ENCODE peak calls at places on chromosomes 7 and 10, in four cellular contexts. K, Z, A and C are unnamed samples.

GRCh38 chr7:77866370-77866769 is 67.8 kb downstream of the PHTF2 start:
- ATAC-seq in A (peak; percentile 19), K (no peak), Z (no peak), C (no peak)

GRCh38 chr10:91198781-91199180 is 21.7 kb upstream of the PCGF5 start:
- ATAC-seq in K (peak; percentile 82), A (no peak), Z (peak; percentile 70), C (peak; percentile 86)

GRCh38 chr7:68414631-68415425 is 1183.4 kb upstream of the AUTS2 start:
- ATAC-seq in K (no peak), A (peak; percentile 71), Z (no peak), C (no peak)

GRCh38 chr10:61903991-61904350 is 2.5 kb downstream of the ARID5B start:
- ATAC-seq in K (no peak), A (no peak), Z (no peak), C (no peak)

GRCh38 chr7:110591341-110591740 is 499.6 kb upstream of the LRRN3 start:
- ATAC-seq in Z (no peak), K (no peak), A (no peak), C (no peak)

GRCh38 chr10:72754275-72755032 is 62.5 kb downstream of the MCU start:
- ATAC-seq in K (no peak), Z (no peak), A (peak; percentile 45), C (no peak)

GRCh38 chr7:13017325-13017853 is 330.0 kb downstream of the ARL4A start:
- ATAC-seq in A (peak; percentile 96), K (no peak), Z (no peak), C (no peak)

GRCh38 chr10:3901370-3901769 is 116.4 kb upstream of the KLF6 start:
- ATAC-seq in A (no peak), K (no peak), Z (peak; percentile 2), C (no peak)

GRCh38 chr10:11746883-11747539 is 4.8 kb downstream of the ECHDC3 start:
- ATAC-seq in A (no peak), K (peak; percentile 34), Z (no peak), C (peak; percentile 6)

GRCh38 chr7:116782177-116782711 is 80.1 kb upstream of the CAPZA2 start:
- ATAC-seq in A (no peak), Z (no peak), K (no peak), C (no peak)

DNA sequence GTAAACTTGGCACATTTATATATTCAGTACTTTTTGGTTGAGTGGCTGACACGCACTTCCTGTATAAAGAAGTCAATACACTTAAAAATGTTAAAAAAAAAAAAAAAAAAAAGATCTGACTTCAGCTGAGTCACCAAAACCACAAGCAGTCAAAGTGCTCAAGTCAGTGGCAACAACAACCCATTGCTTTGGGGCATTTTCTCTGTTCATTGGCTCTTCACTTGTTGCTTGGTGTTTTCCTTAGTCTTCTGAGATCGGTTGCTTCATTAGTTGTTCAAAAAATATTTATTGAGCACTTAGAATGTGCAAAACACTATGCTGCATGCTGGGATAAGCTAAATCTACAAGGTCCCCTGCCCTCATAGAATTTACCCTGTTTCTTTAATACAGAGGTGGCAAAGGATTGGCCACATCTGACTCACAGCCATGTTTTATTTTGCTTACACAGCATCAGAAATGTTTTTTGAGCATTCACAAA is 63.7 kb downstream of the ZNRF2 start:
- ATAC-seq in A (peak; percentile 89), Z (peak; percentile 92), K (peak; percentile 87), C (no peak)
- TF ChIP-seq EP300 in A (no peak), Z (peak; percentile 56), K (no peak), C (no peak)

DNA sequence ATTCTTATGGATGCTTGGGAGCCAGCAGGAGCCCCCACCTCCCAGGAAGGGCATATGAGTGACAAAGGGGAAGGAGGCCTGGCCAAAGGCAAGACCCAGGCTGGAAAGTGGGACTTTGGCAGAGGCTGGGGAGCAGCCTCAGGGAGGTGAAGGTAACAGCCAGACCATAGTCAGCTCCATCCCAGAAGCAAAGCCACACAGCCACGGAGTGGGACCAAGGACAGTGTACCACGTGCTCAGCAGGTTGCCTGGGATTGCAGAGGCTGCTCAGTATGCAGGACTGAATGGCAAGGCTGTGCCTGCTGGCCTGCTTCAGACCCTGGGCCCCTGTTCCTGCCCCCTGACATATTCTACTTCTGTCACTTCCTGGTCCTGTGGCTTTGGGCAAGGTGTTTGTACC is 17.6 kb upstream of the GPR26 start:
- ATAC-seq in Z (no peak), K (no peak), A (no peak), C (no peak)
- H3K4me3 ChIP-seq in Z (no peak overlapping the region), K (no peak overlapping the region), A (no peak overlapping the region), C (no peak overlapping the region)

DNA sequence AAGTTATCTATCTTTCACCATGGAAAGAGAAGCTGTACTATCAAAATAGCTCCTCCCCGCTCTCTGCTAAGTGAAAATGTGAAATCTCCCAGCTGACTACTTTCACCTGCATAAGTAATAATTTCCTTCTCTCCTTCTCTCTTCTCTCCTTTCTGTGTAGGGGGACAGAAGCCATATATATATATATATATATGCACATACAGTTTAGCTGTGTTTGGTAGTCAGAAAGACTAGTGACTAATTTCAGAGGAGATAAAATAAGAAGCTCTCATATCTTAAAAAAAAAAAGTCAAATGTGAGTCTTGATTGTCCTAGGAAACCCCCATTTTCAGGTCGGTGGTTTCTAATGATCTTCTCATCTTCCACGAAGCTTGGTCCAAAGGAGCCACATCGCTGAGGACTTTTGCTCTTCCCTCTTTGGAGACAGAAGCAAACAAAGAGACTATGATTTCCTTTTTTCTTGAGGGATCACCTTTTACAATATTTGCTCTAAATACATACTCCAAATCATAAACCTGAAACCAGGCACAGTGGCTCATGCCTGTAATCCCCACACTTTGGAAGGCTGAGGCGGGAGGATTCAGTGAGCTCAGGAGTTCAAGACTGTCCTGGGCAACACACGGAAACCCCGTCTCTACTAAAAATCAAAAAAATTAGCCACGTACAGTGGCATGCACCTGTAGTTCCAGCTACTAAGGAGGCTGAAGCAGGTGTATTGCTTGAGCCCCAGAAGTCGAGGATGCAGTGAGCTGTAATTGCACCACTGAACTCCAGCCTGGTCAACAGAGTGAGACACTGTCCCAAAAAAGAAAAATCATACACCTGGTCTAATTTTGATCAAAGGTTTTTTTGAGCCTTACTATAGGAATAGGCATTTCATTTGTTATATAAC is 30.8 kb upstream of the GDI2 start:
- ATAC-seq in K (no peak), A (no peak), Z (peak; percentile 12), C (no peak)
- TF ChIP-seq EP300 in K (no peak), A (no peak), Z (no peak), C (no peak)

GRCh38 chr10:93028881-93029280 is 31.7 kb upstream of the CYP26C1 start:
- ATAC-seq in K (no peak), Z (no peak), A (peak; percentile 73), C (no peak)

GRCh38 chr10:93032809-93033137 is 27.8 kb upstream of the CYP26C1 start:
- ATAC-seq in K (no peak), Z (no peak), A (peak; percentile 49), C (no peak)

GRCh38 chr10:93034426-93034825 is 26.2 kb upstream of the CYP26C1 start:
- ATAC-seq in K (no peak), A (no peak), Z (no peak), C (no peak)

GRCh38 chr10:93030409-93030808 is 30.2 kb upstream of the CYP26C1 start:
- ATAC-seq in Z (no peak), K (no peak), A (peak; percentile 79), C (no peak)

GRCh38 chr10:93032105-93032808 is 28.3 kb upstream of the CYP26C1 start:
- ATAC-seq in Z (no peak), K (no peak), A (no peak), C (no peak)
- H3K4me3 ChIP-seq in Z (no peak overlapping the region), K (no peak overlapping the region), A (no peak overlapping the region), C (no peak overlapping the region)

GRCh38 chr10:30091136-30091535 is 31.8 kb upstream of the JCAD start:
- ATAC-seq in A (no peak), K (no peak), Z (no peak), C (no peak)
- TF ChIP-seq EP300 in A (no peak), K (no peak), Z (no peak), C (no peak)

DNA sequence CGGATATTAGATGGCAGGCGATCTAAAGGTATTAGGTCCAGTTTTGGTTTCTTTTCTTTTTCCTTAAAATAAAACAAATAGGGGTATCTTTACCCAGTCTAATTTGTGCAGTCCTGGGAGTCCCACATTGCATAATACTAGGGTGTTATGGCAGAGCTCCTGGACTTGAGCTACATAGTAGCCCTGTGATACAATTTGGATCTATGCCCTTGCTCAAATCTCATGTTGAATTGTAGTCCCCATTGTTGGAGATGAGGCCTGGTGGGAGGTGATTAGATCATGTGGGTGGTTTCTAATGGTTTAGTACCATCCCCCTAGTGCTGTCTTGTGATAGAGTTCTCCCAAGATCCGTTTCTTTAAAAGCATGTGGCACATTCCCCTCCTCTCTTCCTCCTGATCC is 141.8 kb downstream of the RPS24 start:
- ATAC-seq in K (peak; percentile 29), Z (no peak), A (no peak), C (peak; percentile 39)
- H3K4me3 ChIP-seq in K (no peak overlapping the region), Z (no peak overlapping the region), A (no peak overlapping the region), C (no peak overlapping the region)

GRCh38 chr10:18308600-18308999 is 168.4 kb downstream of the CACNB2 start:
- ATAC-seq in A (no peak), K (no peak), Z (no peak), C (peak; percentile 59)
- TF ChIP-seq EP300 in A (no peak), K (no peak), Z (no peak), C (no peak)